ENCODE peak calls at places on chromosomes 7 and 10, in four cellular contexts. Z, C, N and W are unnamed samples.
A peak's percentile ranks its signal among the peaks of the same experiment; 100 is the strongest.

GRCh38 chr7:105268511-105269392 is 120.0 kb downstream of the SRPK2 start:
- DNase-seq in Z (peak; percentile 74), C (no peak), N (no peak), W (no peak)

GRCh38 chr10:93245772-93246171 is 172.1 kb downstream of the CYP26A1 start:
- DNase-seq in Z (no peak), C (no peak), N (no peak), W (no peak)

GRCh38 chr10:93368210-93368609 is 113.9 kb downstream of the MYOF start:
- DNase-seq in Z (no peak), C (no peak), N (no peak), W (no peak)

GRCh38 chr7:116924741-116925140 is 28.6 kb upstream of the ST7 start:
- DNase-seq in Z (no peak), C (no peak), N (no peak), W (no peak)

GRCh38 chr10:116974442-116975005 is 30.5 kb downstream of the SHTN1 start:
- DNase-seq in Z (peak; percentile 93), C (peak; percentile 4), N (no peak), W (peak; percentile 44)

GRCh38 chr10:87538092-87538795 is 33.6 kb downstream of the MINPP1 start:
- DNase-seq in Z (peak; percentile 26), C (no peak), N (no peak), W (no peak)

GRCh38 chr10:6920072-6921019 is 340.3 kb upstream of the PRKCQ start:
- DNase-seq in Z (peak; percentile 55), C (no peak), N (peak; percentile 82), W (no peak)

GRCh38 chr7:64574481-64575159 is 11.7 kb upstream of the ZNF680 start:
- DNase-seq in Z (peak; percentile 67), C (no peak), N (no peak), W (no peak)

GRCh38 chr10:102617816-102618215 is 26.5 kb upstream of the TRIM8 start:
- DNase-seq in Z (no peak), C (no peak), N (no peak), W (no peak)

GRCh38 chr7:666454-667292 is 59.8 kb upstream of the DNAAF5 start:
- DNase-seq in Z (no peak), C (no peak), N (no peak), W (no peak)

GRCh38 chr10:90179696-90180407 is 478.5 kb downstream of the KIF20B start:
- DNase-seq in Z (peak; percentile 23), C (peak; percentile 93), N (no peak), W (peak; percentile 89)

GRCh38 chr10:78109210-78109609 is 75.5 kb downstream of the RPS24 start:
- DNase-seq in Z (no peak), C (no peak), N (no peak), W (no peak)

GRCh38 chr7:121369462-121369861 is 26.6 kb downstream of the FAM3C start:
- DNase-seq in Z (peak; percentile 8), C (no peak), N (no peak), W (no peak)

GRCh38 chr7:150476819-150477631 is 26.6 kb downstream of the GIMAP8 start:
- DNase-seq in Z (no peak), C (no peak), N (peak; percentile 41), W (no peak)

GRCh38 chr7:151615058-151615457 is 95.4 kb upstream of the RHEB start:
- DNase-seq in Z (no peak), C (no peak), N (no peak), W (no peak)

GRCh38 chr7:28755255-28755654 is 202.9 kb downstream of the TRIL start:
- DNase-seq in Z (peak; percentile 90), C (no peak), N (no peak), W (no peak)

GRCh38 chr10:78852856-78853255 is 215.9 kb upstream of the ZMIZ1 start:
- DNase-seq in Z (peak; percentile 29), C (no peak), N (peak; percentile 9), W (no peak)

GRCh38 chr7:52498319-52498718 is 537.1 kb upstream of the POM121L12 start:
- DNase-seq in Z (no peak), C (no peak), N (no peak), W (no peak)

GRCh38 chr7:38862666-38863065 is 46.3 kb downstream of the VPS41 start:
- DNase-seq in Z (no peak), C (no peak), N (no peak), W (no peak)

GRCh38 chr10:132749428-132749780 is 36.5 kb downstream of the NKX6-2 start:
- DNase-seq in Z (no peak), C (no peak), N (no peak), W (no peak)

GRCh38 chr10:92238586-92239098 is 52.2 kb downstream of the CPEB3 start:
- DNase-seq in Z (peak; percentile 92), C (peak; percentile 38), N (no peak), W (peak; percentile 82)